ENCODE peak calls at places on chromosomes 3 and 15, in nine cellular contexts. One of them, this sample, is unnamed.
A peak's percentile ranks its signal among the peaks of the same experiment; 100 is the strongest.

GRCh38 chr3:88509582-88509981 is 359.8 kb downstream of the C3orf38 start:
- DNase-seq in osteoblast: no peak
- DNase-seq in upper lobe of left lung: no peak
- DNase-seq in breast epithelium: no peak
- DNase-seq in heart right ventricle: no peak
- DNase-seq in RWPE2: no peak
- DNase-seq in cardiac muscle cell: no peak
- DNase-seq in gastrocnemius medialis: no peak
- DNase-seq in AG04450: no peak
- DNase-seq in this sample: no peak

GRCh38 chr3:194861375-194861774 is 175.7 kb downstream of the FAM43A start:
- DNase-seq in osteoblast: no peak
- DNase-seq in upper lobe of left lung: no peak
- DNase-seq in breast epithelium: no peak
- DNase-seq in heart right ventricle: no peak
- DNase-seq in RWPE2: no peak
- DNase-seq in cardiac muscle cell: no peak
- DNase-seq in gastrocnemius medialis: no peak
- DNase-seq in AG04450: no peak
- DNase-seq in this sample: no peak

GRCh38 chr3:49747792-49748480 is 24.2 kb upstream of the GMPPB start:
- DNase-seq in osteoblast: no peak
- DNase-seq in upper lobe of left lung: no peak
- DNase-seq in breast epithelium: no peak
- DNase-seq in heart right ventricle: no peak
- DNase-seq in RWPE2: no peak
- DNase-seq in cardiac muscle cell: peak; percentile 64
- DNase-seq in gastrocnemius medialis: no peak
- DNase-seq in AG04450: no peak
- DNase-seq in this sample: no peak

GRCh38 chr3:65833761-65834505 is 204.8 kb downstream of the MAGI1 start:
- DNase-seq in osteoblast: no peak
- DNase-seq in upper lobe of left lung: no peak
- DNase-seq in breast epithelium: no peak
- DNase-seq in heart right ventricle: no peak
- DNase-seq in RWPE2: no peak
- DNase-seq in cardiac muscle cell: peak; percentile 71
- DNase-seq in gastrocnemius medialis: no peak
- DNase-seq in AG04450: peak; percentile 34
- DNase-seq in this sample: no peak

GRCh38 chr3:185537369-185537970 is 14.9 kb downstream of the LIPH start:
- DNase-seq in osteoblast: peak; percentile 62
- DNase-seq in upper lobe of left lung: no peak
- DNase-seq in breast epithelium: no peak
- DNase-seq in heart right ventricle: peak; percentile 23
- DNase-seq in RWPE2: peak; percentile 81
- DNase-seq in cardiac muscle cell: peak; percentile 91
- DNase-seq in gastrocnemius medialis: peak; percentile 27
- DNase-seq in AG04450: no peak
- DNase-seq in this sample: no peak

GRCh38 chr3:180102134-180102533 is 65.4 kb upstream of the PEX5L start:
- DNase-seq in osteoblast: no peak
- DNase-seq in upper lobe of left lung: no peak
- DNase-seq in breast epithelium: no peak
- DNase-seq in heart right ventricle: no peak
- DNase-seq in RWPE2: no peak
- DNase-seq in cardiac muscle cell: no peak
- DNase-seq in gastrocnemius medialis: no peak
- DNase-seq in AG04450: no peak
- DNase-seq in this sample: no peak

GRCh38 chr3:188993140-188993539 is 178.6 kb upstream of the TPRG1 start:
- DNase-seq in osteoblast: no peak
- DNase-seq in upper lobe of left lung: no peak
- DNase-seq in breast epithelium: no peak
- DNase-seq in heart right ventricle: no peak
- DNase-seq in RWPE2: no peak
- DNase-seq in cardiac muscle cell: no peak
- DNase-seq in gastrocnemius medialis: no peak
- DNase-seq in AG04450: no peak
- DNase-seq in this sample: no peak

GRCh38 chr3:137410028-137410427 is 354.1 kb upstream of the SOX14 start:
- DNase-seq in osteoblast: peak; percentile 0
- DNase-seq in upper lobe of left lung: no peak
- DNase-seq in breast epithelium: no peak
- DNase-seq in heart right ventricle: no peak
- DNase-seq in RWPE2: no peak
- DNase-seq in cardiac muscle cell: no peak
- DNase-seq in gastrocnemius medialis: no peak
- DNase-seq in AG04450: no peak
- DNase-seq in this sample: no peak

GRCh38 chr3:142097099-142097843 is 52.1 kb downstream of the TFDP2 start:
- DNase-seq in osteoblast: no peak
- DNase-seq in upper lobe of left lung: no peak
- DNase-seq in breast epithelium: no peak
- DNase-seq in heart right ventricle: no peak
- DNase-seq in RWPE2: no peak
- DNase-seq in cardiac muscle cell: no peak
- DNase-seq in gastrocnemius medialis: no peak
- DNase-seq in AG04450: no peak
- DNase-seq in this sample: no peak

GRCh38 chr15:90201150-90201943 is at the start of gene SEMA4B:
- DNase-seq in osteoblast: peak; percentile 98
- DNase-seq in upper lobe of left lung: peak; percentile 95
- DNase-seq in breast epithelium: no peak
- DNase-seq in heart right ventricle: peak; percentile 72
- DNase-seq in RWPE2: peak; percentile 76
- DNase-seq in cardiac muscle cell: peak; percentile 56
- DNase-seq in gastrocnemius medialis: peak; percentile 23
- DNase-seq in AG04450: no peak
- DNase-seq in this sample: no peak

GRCh38 chr3:127377801-127378442 is 90.1 kb upstream of the PRR20G start:
- DNase-seq in osteoblast: no peak
- DNase-seq in upper lobe of left lung: no peak
- DNase-seq in breast epithelium: no peak
- DNase-seq in heart right ventricle: no peak
- DNase-seq in RWPE2: no peak
- DNase-seq in cardiac muscle cell: no peak
- DNase-seq in gastrocnemius medialis: no peak
- DNase-seq in AG04450: no peak
- DNase-seq in this sample: no peak

GRCh38 chr3:66497288-66497972 is 3.4 kb downstream of the LRIG1 start:
- DNase-seq in osteoblast: no peak
- DNase-seq in upper lobe of left lung: no peak
- DNase-seq in breast epithelium: no peak
- DNase-seq in heart right ventricle: no peak
- DNase-seq in RWPE2: no peak
- DNase-seq in cardiac muscle cell: no peak
- DNase-seq in gastrocnemius medialis: no peak
- DNase-seq in AG04450: no peak
- DNase-seq in this sample: no peak

GRCh38 chr3:129574206-129574605 is 31.2 kb downstream of the H1-8 start:
- DNase-seq in osteoblast: no peak
- DNase-seq in upper lobe of left lung: peak; percentile 82
- DNase-seq in breast epithelium: no peak
- DNase-seq in heart right ventricle: no peak
- DNase-seq in RWPE2: no peak
- DNase-seq in cardiac muscle cell: no peak
- DNase-seq in gastrocnemius medialis: no peak
- DNase-seq in AG04450: no peak
- DNase-seq in this sample: no peak

GRCh38 chr3:55426486-55426885 is 60.6 kb downstream of the WNT5A start:
- DNase-seq in osteoblast: peak; percentile 27
- DNase-seq in upper lobe of left lung: no peak
- DNase-seq in breast epithelium: no peak
- DNase-seq in heart right ventricle: no peak
- DNase-seq in RWPE2: no peak
- DNase-seq in cardiac muscle cell: no peak
- DNase-seq in gastrocnemius medialis: no peak
- DNase-seq in AG04450: no peak
- DNase-seq in this sample: no peak

GRCh38 chr3:115279939-115280338 is 132.9 kb upstream of the ZBTB20 start:
- DNase-seq in osteoblast: peak; percentile 27
- DNase-seq in upper lobe of left lung: no peak
- DNase-seq in breast epithelium: no peak
- DNase-seq in heart right ventricle: no peak
- DNase-seq in RWPE2: no peak
- DNase-seq in cardiac muscle cell: peak; percentile 72
- DNase-seq in gastrocnemius medialis: no peak
- DNase-seq in AG04450: no peak
- DNase-seq in this sample: no peak

GRCh38 chr15:33660151-33660550 is 308.1 kb upstream of the CHRM5 start:
- DNase-seq in osteoblast: no peak
- DNase-seq in upper lobe of left lung: peak; percentile 57
- DNase-seq in breast epithelium: no peak
- DNase-seq in heart right ventricle: no peak
- DNase-seq in RWPE2: no peak
- DNase-seq in cardiac muscle cell: no peak
- DNase-seq in gastrocnemius medialis: no peak
- DNase-seq in AG04450: no peak
- DNase-seq in this sample: no peak

GRCh38 chr3:155704771-155705559 is 39.9 kb downstream of the PLCH1 start:
- DNase-seq in osteoblast: no peak
- DNase-seq in upper lobe of left lung: no peak
- DNase-seq in breast epithelium: no peak
- DNase-seq in heart right ventricle: no peak
- DNase-seq in RWPE2: no peak
- DNase-seq in cardiac muscle cell: peak; percentile 64
- DNase-seq in gastrocnemius medialis: no peak
- DNase-seq in AG04450: no peak
- DNase-seq in this sample: no peak

GRCh38 chr15:100058458-100058857 is 283.3 kb downstream of the ADAMTS17 start:
- DNase-seq in osteoblast: no peak
- DNase-seq in upper lobe of left lung: peak; percentile 42
- DNase-seq in breast epithelium: no peak
- DNase-seq in heart right ventricle: no peak
- DNase-seq in RWPE2: no peak
- DNase-seq in cardiac muscle cell: no peak
- DNase-seq in gastrocnemius medialis: no peak
- DNase-seq in AG04450: no peak
- DNase-seq in this sample: no peak

GRCh38 chr3:54877675-54878544 is 49.9 kb downstream of the LRTM1 start:
- DNase-seq in osteoblast: no peak
- DNase-seq in upper lobe of left lung: no peak
- DNase-seq in breast epithelium: no peak
- DNase-seq in heart right ventricle: no peak
- DNase-seq in RWPE2: no peak
- DNase-seq in cardiac muscle cell: no peak
- DNase-seq in gastrocnemius medialis: no peak
- DNase-seq in AG04450: no peak
- DNase-seq in this sample: no peak

DNA sequence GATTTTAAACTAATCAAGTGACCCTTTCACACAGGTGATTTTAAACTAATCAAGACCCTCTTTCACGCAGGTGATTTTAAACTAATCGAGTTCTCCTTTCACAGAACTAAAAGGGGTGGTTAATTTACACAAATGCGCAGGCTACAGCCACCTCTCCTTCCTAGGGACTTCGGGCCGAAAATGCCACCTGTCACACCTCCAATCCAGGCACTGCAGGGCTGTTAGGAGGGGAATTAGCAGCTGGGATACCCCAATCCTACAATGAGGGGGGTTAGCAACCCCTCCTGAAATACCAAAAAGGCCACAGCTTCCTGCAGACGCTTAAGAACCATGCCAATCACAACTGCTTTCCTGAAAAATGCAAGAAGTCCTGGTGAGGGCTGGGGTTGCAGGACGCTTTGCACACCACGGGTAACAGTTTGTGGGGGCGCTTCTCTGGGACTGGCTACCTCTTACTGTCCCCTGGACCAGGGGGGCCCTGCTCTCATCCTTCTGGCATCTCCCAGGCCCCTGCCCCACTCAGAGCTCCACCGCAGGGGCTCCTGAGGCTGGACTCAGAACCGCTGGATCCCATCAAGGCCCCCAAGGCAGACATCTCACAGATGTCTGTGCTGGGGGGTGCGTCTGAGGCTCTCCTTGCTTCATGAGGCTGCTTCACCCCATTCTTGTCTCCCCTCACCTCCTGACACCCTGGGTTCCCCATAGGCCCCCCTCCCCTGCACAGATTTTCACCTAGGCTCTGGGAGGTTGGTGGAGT is 145.9 kb downstream of the OR4M2 start:
- DNase-seq in osteoblast: peak; percentile 65
- DNase-seq in upper lobe of left lung: no peak
- DNase-seq in breast epithelium: no peak
- DNase-seq in heart right ventricle: no peak
- DNase-seq in RWPE2: peak; percentile 66
- DNase-seq in cardiac muscle cell: no peak
- DNase-seq in gastrocnemius medialis: no peak
- DNase-seq in AG04450: no peak
- DNase-seq in this sample: no peak
- H3K9me3 ChIP-seq in osteoblast: peaks cover 12% of the 10 kb centered on the region
- H3K9me3 ChIP-seq in upper lobe of left lung: no peaks in the 10 kb centered on the region
- H3K9me3 ChIP-seq in breast epithelium: no peaks in the 10 kb centered on the region
- H3K9me3 ChIP-seq in heart right ventricle: no peaks in the 10 kb centered on the region
- H3K9me3 ChIP-seq in RWPE2: no peaks in the 10 kb centered on the region
- H3K9me3 ChIP-seq in cardiac muscle cell: peaks cover 12% of the 10 kb centered on the region
- H3K9me3 ChIP-seq in gastrocnemius medialis: no peaks in the 10 kb centered on the region
- H3K9me3 ChIP-seq in AG04450: peaks cover 90% of the 10 kb centered on the region
- H3K9me3 ChIP-seq in this sample: no peaks in the 10 kb centered on the region

GRCh38 chr15:85709250-85709649 is 85.5 kb downstream of the KLHL25 start:
- DNase-seq in osteoblast: no peak
- DNase-seq in upper lobe of left lung: no peak
- DNase-seq in breast epithelium: no peak
- DNase-seq in heart right ventricle: no peak
- DNase-seq in RWPE2: no peak
- DNase-seq in cardiac muscle cell: no peak
- DNase-seq in gastrocnemius medialis: no peak
- DNase-seq in AG04450: no peak
- DNase-seq in this sample: no peak
- H3K9me3 ChIP-seq in osteoblast: no peaks in the 10 kb centered on the region
- H3K9me3 ChIP-seq in upper lobe of left lung: no peaks in the 10 kb centered on the region
- H3K9me3 ChIP-seq in breast epithelium: no peaks in the 10 kb centered on the region
- H3K9me3 ChIP-seq in heart right ventricle: no peaks in the 10 kb centered on the region
- H3K9me3 ChIP-seq in RWPE2: no peaks in the 10 kb centered on the region
- H3K9me3 ChIP-seq in cardiac muscle cell: no peaks in the 10 kb centered on the region
- H3K9me3 ChIP-seq in gastrocnemius medialis: no peaks in the 10 kb centered on the region
- H3K9me3 ChIP-seq in AG04450: no peaks in the 10 kb centered on the region
- H3K9me3 ChIP-seq in this sample: no peaks in the 10 kb centered on the region

GRCh38 chr3:177629276-177629675 is 432.0 kb upstream of the TBL1XR1 start:
- DNase-seq in osteoblast: no peak
- DNase-seq in upper lobe of left lung: no peak
- DNase-seq in breast epithelium: no peak
- DNase-seq in heart right ventricle: no peak
- DNase-seq in RWPE2: no peak
- DNase-seq in cardiac muscle cell: peak; percentile 33
- DNase-seq in gastrocnemius medialis: no peak
- DNase-seq in AG04450: no peak
- DNase-seq in this sample: no peak
- H3K9me3 ChIP-seq in osteoblast: no peaks in the 10 kb centered on the region
- H3K9me3 ChIP-seq in upper lobe of left lung: no peaks in the 10 kb centered on the region
- H3K9me3 ChIP-seq in breast epithelium: no peaks in the 10 kb centered on the region
- H3K9me3 ChIP-seq in heart right ventricle: no peaks in the 10 kb centered on the region
- H3K9me3 ChIP-seq in RWPE2: no peaks in the 10 kb centered on the region
- H3K9me3 ChIP-seq in cardiac muscle cell: no peaks in the 10 kb centered on the region
- H3K9me3 ChIP-seq in gastrocnemius medialis: no peaks in the 10 kb centered on the region
- H3K9me3 ChIP-seq in AG04450: peaks cover 2% of the 10 kb centered on the region
- H3K9me3 ChIP-seq in this sample: no peaks in the 10 kb centered on the region

DNA sequence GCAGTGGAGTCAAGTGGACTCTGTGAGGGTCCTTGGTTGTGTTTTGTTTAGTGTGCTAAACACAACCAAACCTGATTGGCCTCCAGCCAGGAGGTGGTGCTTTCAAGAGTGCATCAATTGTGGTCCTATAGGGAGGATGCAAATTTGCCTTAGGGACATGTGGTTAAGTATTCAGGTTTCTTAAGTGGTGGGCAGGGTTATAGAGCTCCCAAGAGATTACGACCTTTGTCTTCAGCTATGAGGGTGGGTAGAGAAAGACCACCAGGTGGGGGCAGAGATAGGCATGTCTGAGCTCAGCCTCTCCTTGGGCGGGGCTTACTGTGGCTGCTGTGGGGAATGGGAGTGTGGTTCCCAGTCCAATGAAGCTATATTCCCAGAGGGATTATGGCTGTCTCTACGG is 186.6 kb downstream of the SQOR start:
- DNase-seq in osteoblast: no peak
- DNase-seq in upper lobe of left lung: no peak
- DNase-seq in breast epithelium: no peak
- DNase-seq in heart right ventricle: no peak
- DNase-seq in RWPE2: no peak
- DNase-seq in cardiac muscle cell: no peak
- DNase-seq in gastrocnemius medialis: no peak
- DNase-seq in AG04450: no peak
- DNase-seq in this sample: no peak
- H3K9me3 ChIP-seq in osteoblast: no peaks in the 10 kb centered on the region
- H3K9me3 ChIP-seq in upper lobe of left lung: no peaks in the 10 kb centered on the region
- H3K9me3 ChIP-seq in breast epithelium: no peaks in the 10 kb centered on the region
- H3K9me3 ChIP-seq in heart right ventricle: no peaks in the 10 kb centered on the region
- H3K9me3 ChIP-seq in RWPE2: no peaks in the 10 kb centered on the region
- H3K9me3 ChIP-seq in cardiac muscle cell: no peaks in the 10 kb centered on the region
- H3K9me3 ChIP-seq in gastrocnemius medialis: no peaks in the 10 kb centered on the region
- H3K9me3 ChIP-seq in AG04450: no peaks in the 10 kb centered on the region
- H3K9me3 ChIP-seq in this sample: no peaks in the 10 kb centered on the region